ENCODE peak calls at places on chromosomes 6 and 20, in eight cellular contexts. S, M, P, D, W, Y, R and H are unnamed samples.
A peak's percentile ranks its signal among the peaks of the same experiment; 100 is the strongest.

GRCh38 chr6:156757849-156758248 is 19.3 kb upstream of the ARID1B start:
- DNase-seq in R (no peak), P (no peak), S (no peak), D (no peak), Y (no peak), W (no peak), M (no peak), H (no peak)

GRCh38 chr20:62668441-62669027 is 26.2 kb downstream of the SLCO4A1 start:
- DNase-seq in Y (peak; percentile 58), P (peak; percentile 79), M (peak; percentile 54), S (peak; percentile 91), W (peak; percentile 73), D (peak; percentile 83), R (peak; percentile 86), H (no peak)

GRCh38 chr6:6918216-6918983 is 189.4 kb upstream of the RREB1 start:
- DNase-seq in W (no peak), R (no peak), Y (no peak), M (no peak), D (peak; percentile 82), P (no peak), S (no peak), H (peak; percentile 71)

GRCh38 chr6:110063864-110064263 is 85.8 kb downstream of the GPR6 start:
- DNase-seq in P (no peak), D (no peak), M (no peak), W (no peak), S (no peak), R (no peak), Y (no peak), H (no peak)

GRCh38 chr20:8344106-8344505 is 212.0 kb downstream of the PLCB1 start:
- DNase-seq in Y (no peak), P (no peak), S (no peak), M (no peak), R (no peak), D (no peak), W (no peak), H (no peak)

GRCh38 chr6:149334682-149335160 is 17.2 kb downstream of the TAB2 start:
- DNase-seq in W (no peak), P (no peak), S (no peak), D (peak; percentile 83), Y (no peak), R (no peak), M (peak; percentile 32), H (no peak)

GRCh38 chr20:17505664-17506517 is 25.3 kb downstream of the BFSP1 start:
- DNase-seq in M (no peak), Y (no peak), R (no peak), D (peak; percentile 50), S (no peak), P (no peak), W (no peak), H (no peak)

GRCh38 chr6:107819976-107820551 is 4.0 kb downstream of the SCML4 start:
- DNase-seq in M (no peak), D (no peak), S (no peak), W (no peak), R (peak; percentile 81), Y (no peak), P (no peak), H (no peak)

GRCh38 chr6:87436435-87436834 is 28.7 kb downstream of the CFAP206 start:
- DNase-seq in S (peak; percentile 15), R (peak; percentile 89), M (peak; percentile 26), Y (no peak), D (peak; percentile 84), P (no peak), W (peak; percentile 48), H (peak; percentile 39)

GRCh38 chr6:135196739-135197510 is 15.8 kb downstream of the MYB start:
- DNase-seq in S (no peak), Y (no peak), R (no peak), D (no peak), M (no peak), P (no peak), W (no peak), H (no peak)

GRCh38 chr20:37745553-37745952 is 51.7 kb downstream of the CTNNBL1 start:
- DNase-seq in M (no peak), Y (no peak), S (no peak), P (no peak), D (no peak), R (peak; percentile 34), W (no peak), H (no peak)

DNA sequence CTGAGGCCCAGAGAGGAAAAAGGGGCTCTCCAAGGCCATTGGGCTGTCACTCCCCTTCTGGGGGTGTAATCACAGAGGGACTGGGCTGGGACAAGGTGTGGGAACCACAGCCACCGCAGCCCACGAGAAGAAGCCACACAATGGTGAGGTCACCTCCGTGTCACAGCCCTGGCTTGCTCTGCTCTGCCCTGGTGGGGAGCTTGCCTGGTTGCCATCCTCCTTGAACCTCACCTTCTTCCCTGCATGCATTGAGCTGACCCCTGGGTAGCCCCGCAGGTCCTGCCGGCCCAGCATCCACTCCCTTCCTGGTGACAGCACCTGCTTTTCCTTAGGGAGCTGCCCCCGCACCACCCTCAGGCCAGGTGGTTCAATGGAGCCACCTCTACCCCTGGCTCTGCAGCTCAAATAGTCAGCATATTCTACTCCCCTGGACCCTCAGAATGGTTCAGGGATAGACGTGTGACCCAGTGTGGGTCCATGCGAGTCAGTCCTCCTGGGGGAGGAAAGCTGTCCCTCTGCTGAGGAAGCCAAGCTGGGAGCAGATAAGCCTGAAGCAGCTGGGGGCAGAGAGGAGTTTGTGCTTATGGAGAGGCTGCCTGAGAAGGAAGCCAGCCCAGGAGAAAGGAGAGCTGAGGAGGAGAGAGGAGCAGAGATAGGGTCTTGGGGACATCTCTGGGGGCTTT is 21.3 kb downstream of the RBM38 start:
- DNase-seq in M (no peak), W (no peak), P (no peak), D (no peak), R (no peak), Y (no peak), S (no peak), H (no peak)
- TF ChIP-seq CTCF in M (no peak), W (no peak), P (no peak), D (no peak), R (no peak), Y (no peak), S (no peak), H (no peak)

GRCh38 chr6:27631614-27631925 is 158.7 kb upstream of the ZNF184 start:
- DNase-seq in W (no peak), S (no peak), D (no peak), P (no peak), Y (no peak), R (no peak), M (no peak), H (no peak)
- H3K4me3 ChIP-seq in W (no peak overlapping the region), S (no peak overlapping the region), D (no peak overlapping the region), P (no peak overlapping the region), Y (no peak overlapping the region), R (peak overlapping the region; percentile 98), M (no peak overlapping the region), H (no peak overlapping the region)

DNA sequence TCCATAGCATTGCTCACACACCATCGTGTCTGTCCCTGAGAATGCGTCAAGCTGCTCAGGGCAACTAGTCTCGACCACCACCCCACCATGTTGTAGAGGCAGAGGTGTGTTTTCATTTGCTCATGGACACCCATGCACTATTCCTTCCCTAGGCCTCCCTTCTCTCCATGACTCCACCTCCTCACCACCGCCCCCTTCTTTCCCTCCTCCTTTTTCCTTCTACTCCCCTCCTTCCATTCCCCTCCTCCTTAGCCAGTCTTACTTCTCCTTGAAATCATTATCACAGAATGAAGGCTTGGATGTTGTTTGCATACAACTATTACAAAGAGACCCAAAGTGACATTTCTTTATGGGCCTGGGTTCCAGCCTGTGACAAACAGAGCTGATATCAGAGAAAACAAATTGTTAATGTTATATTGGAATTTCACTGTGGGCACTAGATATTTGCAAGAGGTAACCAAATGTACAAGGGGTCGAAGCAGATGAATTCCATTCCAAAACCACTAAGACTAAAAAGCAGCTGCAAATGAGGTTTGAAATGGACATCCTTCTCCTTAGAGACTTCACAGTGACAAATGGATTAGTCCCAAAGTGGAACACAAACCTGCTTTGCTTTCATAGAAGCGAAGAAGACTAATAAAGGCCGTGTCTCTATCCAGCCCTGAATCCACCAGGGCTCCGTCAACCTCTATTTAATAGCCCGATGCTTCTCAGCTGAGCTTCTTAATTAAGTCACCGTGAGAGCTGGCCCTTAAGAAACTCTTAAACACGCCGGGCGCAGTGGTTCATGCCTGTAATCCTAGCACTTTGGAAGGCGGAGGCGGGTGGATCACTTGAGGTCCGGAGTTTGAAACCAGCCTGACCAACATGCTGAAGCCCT is 275.8 kb upstream of the SULF2 start:
- DNase-seq in Y (no peak), S (no peak), D (no peak), R (no peak), P (no peak), W (no peak), M (no peak), H (no peak)
- TF ChIP-seq CTCF in Y (no peak), S (no peak), D (no peak), R (no peak), P (no peak), W (no peak), M (no peak), H (no peak)

DNA sequence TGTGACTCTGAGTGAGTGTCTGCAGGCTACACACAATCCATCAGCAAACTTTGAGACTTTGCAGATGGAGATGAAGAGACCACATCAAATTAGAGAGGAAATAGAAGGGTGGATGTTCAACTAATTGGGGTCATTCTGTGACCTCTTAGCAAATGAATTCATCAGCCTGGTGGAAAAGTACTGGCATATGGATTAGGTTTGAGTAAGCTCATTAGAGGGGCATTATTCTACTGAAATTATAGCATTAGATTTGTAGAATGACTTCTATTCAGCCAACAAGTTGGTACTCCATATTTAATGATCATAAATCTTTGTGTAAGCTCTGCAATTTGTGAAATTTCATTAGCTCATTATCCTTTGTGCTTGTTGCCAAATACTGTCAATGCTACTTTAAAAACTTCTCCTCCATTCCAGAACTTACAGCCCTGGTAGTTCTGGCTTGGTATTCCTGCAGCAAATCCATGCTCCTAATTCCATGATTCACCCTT is 63.8 kb downstream of the ADTRP start:
- DNase-seq in P (no peak), S (no peak), M (no peak), D (no peak), Y (no peak), W (no peak), R (no peak), H (peak; percentile 81)
- H3K4me3 ChIP-seq in P (no peak overlapping the region), S (no peak overlapping the region), M (no peak overlapping the region), D (no peak overlapping the region), Y (no peak overlapping the region), W (no peak overlapping the region), R (no peak overlapping the region), H (no peak overlapping the region)

GRCh38 chr20:635609-636338 is 17.2 kb downstream of the SRXN1 start:
- DNase-seq in M (no peak), S (no peak), R (no peak), D (no peak), W (no peak), P (no peak), Y (no peak), H (no peak)

GRCh38 chr20:635028-635427 is 18.0 kb downstream of the SRXN1 start:
- DNase-seq in S (no peak), R (no peak), M (no peak), Y (no peak), W (no peak), D (no peak), P (no peak), H (no peak)

GRCh38 chr20:634526-634925 is 18.5 kb downstream of the SRXN1 start:
- DNase-seq in W (no peak), M (no peak), P (no peak), D (no peak), S (no peak), R (peak; percentile 65), Y (no peak), H (no peak)

GRCh38 chr20:638579-638978 is 14.4 kb downstream of the SRXN1 start:
- DNase-seq in P (no peak), S (no peak), M (no peak), R (no peak), W (no peak), Y (no peak), D (no peak), H (no peak)

GRCh38 chr20:637559-637958 is 15.4 kb downstream of the SRXN1 start:
- DNase-seq in R (no peak), M (no peak), D (no peak), Y (no peak), S (no peak), W (no peak), P (no peak), H (no peak)
- TF ChIP-seq CTCF in R (no peak), M (no peak), D (no peak), Y (no peak), S (no peak), W (no peak), P (no peak), H (no peak)